ENCODE peak calls at places on chromosomes 5 and 9, in ten cellular contexts. One of them, this sample, is unnamed.

GRCh38 chr5:171770153-171770552 is 15.5 kb upstream of the SMIM23 start:
- DNase-seq in thyroid gland: no peak
- DNase-seq in lower leg skin: no peak
- DNase-seq in stimulated activated CD8-positive, alpha-beta memory T cell treated with anti-CD3 and anti-CD28 coated beads, Interleukin-2, amount 100 ng/mL, for 48 hours: no peak
- DNase-seq in SK-MEL-5: peak
- DNase-seq in H7: peak
- DNase-seq in stimulated activated CD4-positive, alpha-beta T cell treated with anti-CD3 and anti-CD28 coated beads, Interleukin-2, amount 100 ng/mL, for 24 hours: no peak
- DNase-seq in HEK293T: no peak
- DNase-seq in ascending aorta: no peak
- DNase-seq in 8988T: no peak
- DNase-seq in this sample: no peak

GRCh38 chr5:54644226-54644625 is 126.7 kb downstream of the SNX18 start:
- DNase-seq in thyroid gland: no peak
- DNase-seq in lower leg skin: no peak
- DNase-seq in stimulated activated CD8-positive, alpha-beta memory T cell treated with anti-CD3 and anti-CD28 coated beads, Interleukin-2, amount 100 ng/mL, for 48 hours: no peak
- DNase-seq in SK-MEL-5: no peak
- DNase-seq in H7: no peak
- DNase-seq in stimulated activated CD4-positive, alpha-beta T cell treated with anti-CD3 and anti-CD28 coated beads, Interleukin-2, amount 100 ng/mL, for 24 hours: no peak
- DNase-seq in HEK293T: no peak
- DNase-seq in ascending aorta: no peak
- DNase-seq in 8988T: no peak
- DNase-seq in this sample: no peak

GRCh38 chr9:87076825-87077224 is 129.5 kb upstream of the GAS1 start:
- DNase-seq in thyroid gland: no peak
- DNase-seq in lower leg skin: no peak
- DNase-seq in stimulated activated CD8-positive, alpha-beta memory T cell treated with anti-CD3 and anti-CD28 coated beads, Interleukin-2, amount 100 ng/mL, for 48 hours: no peak
- DNase-seq in SK-MEL-5: no peak
- DNase-seq in H7: no peak
- DNase-seq in stimulated activated CD4-positive, alpha-beta T cell treated with anti-CD3 and anti-CD28 coated beads, Interleukin-2, amount 100 ng/mL, for 24 hours: no peak
- DNase-seq in HEK293T: no peak
- DNase-seq in ascending aorta: no peak
- DNase-seq in 8988T: no peak
- DNase-seq in this sample: no peak

GRCh38 chr5:113293068-113293571 is 141.7 kb downstream of the TSSK1B start:
- DNase-seq in thyroid gland: no peak
- DNase-seq in lower leg skin: no peak
- DNase-seq in stimulated activated CD8-positive, alpha-beta memory T cell treated with anti-CD3 and anti-CD28 coated beads, Interleukin-2, amount 100 ng/mL, for 48 hours: no peak
- DNase-seq in SK-MEL-5: no peak
- DNase-seq in H7: peak
- DNase-seq in stimulated activated CD4-positive, alpha-beta T cell treated with anti-CD3 and anti-CD28 coated beads, Interleukin-2, amount 100 ng/mL, for 24 hours: no peak
- DNase-seq in HEK293T: no peak
- DNase-seq in ascending aorta: no peak
- DNase-seq in 8988T: no peak
- DNase-seq in this sample: no peak

GRCh38 chr9:121085661-121086060 is 10.9 kb downstream of the CNTRL start:
- DNase-seq in thyroid gland: no peak
- DNase-seq in lower leg skin: no peak
- DNase-seq in stimulated activated CD8-positive, alpha-beta memory T cell treated with anti-CD3 and anti-CD28 coated beads, Interleukin-2, amount 100 ng/mL, for 48 hours: no peak
- DNase-seq in SK-MEL-5: no peak
- DNase-seq in H7: no peak
- DNase-seq in stimulated activated CD4-positive, alpha-beta T cell treated with anti-CD3 and anti-CD28 coated beads, Interleukin-2, amount 100 ng/mL, for 24 hours: no peak
- DNase-seq in HEK293T: no peak
- DNase-seq in ascending aorta: no peak
- DNase-seq in 8988T: no peak
- DNase-seq in this sample: no peak

GRCh38 chr9:82882744-82883143 is 180.2 kb downstream of the RASEF start:
- DNase-seq in thyroid gland: no peak
- DNase-seq in lower leg skin: no peak
- DNase-seq in stimulated activated CD8-positive, alpha-beta memory T cell treated with anti-CD3 and anti-CD28 coated beads, Interleukin-2, amount 100 ng/mL, for 48 hours: no peak
- DNase-seq in SK-MEL-5: no peak
- DNase-seq in H7: no peak
- DNase-seq in stimulated activated CD4-positive, alpha-beta T cell treated with anti-CD3 and anti-CD28 coated beads, Interleukin-2, amount 100 ng/mL, for 24 hours: no peak
- DNase-seq in HEK293T: no peak
- DNase-seq in ascending aorta: no peak
- DNase-seq in 8988T: no peak
- DNase-seq in this sample: no peak

GRCh38 chr9:113215142-113215541 is 5.9 kb downstream of the FKBP15 start:
- DNase-seq in thyroid gland: no peak
- DNase-seq in lower leg skin: no peak
- DNase-seq in stimulated activated CD8-positive, alpha-beta memory T cell treated with anti-CD3 and anti-CD28 coated beads, Interleukin-2, amount 100 ng/mL, for 48 hours: no peak
- DNase-seq in SK-MEL-5: peak
- DNase-seq in H7: no peak
- DNase-seq in stimulated activated CD4-positive, alpha-beta T cell treated with anti-CD3 and anti-CD28 coated beads, Interleukin-2, amount 100 ng/mL, for 24 hours: no peak
- DNase-seq in HEK293T: no peak
- DNase-seq in ascending aorta: no peak
- DNase-seq in 8988T: no peak
- DNase-seq in this sample: no peak

GRCh38 chr5:174300941-174301761 is 255.6 kb downstream of the NSG2 start:
- DNase-seq in thyroid gland: peak
- DNase-seq in lower leg skin: no peak
- DNase-seq in stimulated activated CD8-positive, alpha-beta memory T cell treated with anti-CD3 and anti-CD28 coated beads, Interleukin-2, amount 100 ng/mL, for 48 hours: no peak
- DNase-seq in SK-MEL-5: no peak
- DNase-seq in H7: no peak
- DNase-seq in stimulated activated CD4-positive, alpha-beta T cell treated with anti-CD3 and anti-CD28 coated beads, Interleukin-2, amount 100 ng/mL, for 24 hours: no peak
- DNase-seq in HEK293T: no peak
- DNase-seq in ascending aorta: no peak
- DNase-seq in 8988T: no peak
- DNase-seq in this sample: no peak

GRCh38 chr5:172901788-172902496 is 57.3 kb upstream of the RPL26L1 start:
- DNase-seq in thyroid gland: peak
- DNase-seq in lower leg skin: no peak
- DNase-seq in stimulated activated CD8-positive, alpha-beta memory T cell treated with anti-CD3 and anti-CD28 coated beads, Interleukin-2, amount 100 ng/mL, for 48 hours: no peak
- DNase-seq in SK-MEL-5: no peak
- DNase-seq in H7: no peak
- DNase-seq in stimulated activated CD4-positive, alpha-beta T cell treated with anti-CD3 and anti-CD28 coated beads, Interleukin-2, amount 100 ng/mL, for 24 hours: no peak
- DNase-seq in HEK293T: no peak
- DNase-seq in ascending aorta: no peak
- DNase-seq in 8988T: no peak
- DNase-seq in this sample: no peak

GRCh38 chr5:32586251-32586642 is 890 bp downstream of the SUB1 start:
- DNase-seq in thyroid gland: no peak
- DNase-seq in lower leg skin: no peak
- DNase-seq in stimulated activated CD8-positive, alpha-beta memory T cell treated with anti-CD3 and anti-CD28 coated beads, Interleukin-2, amount 100 ng/mL, for 48 hours: no peak
- DNase-seq in SK-MEL-5: no peak
- DNase-seq in H7: no peak
- DNase-seq in stimulated activated CD4-positive, alpha-beta T cell treated with anti-CD3 and anti-CD28 coated beads, Interleukin-2, amount 100 ng/mL, for 24 hours: peak
- DNase-seq in HEK293T: no peak
- DNase-seq in ascending aorta: no peak
- DNase-seq in 8988T: no peak
- DNase-seq in this sample: no peak

GRCh38 chr9:110641350-110641749 is 27.2 kb upstream of the MUSK start:
- DNase-seq in thyroid gland: no peak
- DNase-seq in lower leg skin: no peak
- DNase-seq in stimulated activated CD8-positive, alpha-beta memory T cell treated with anti-CD3 and anti-CD28 coated beads, Interleukin-2, amount 100 ng/mL, for 48 hours: no peak
- DNase-seq in SK-MEL-5: no peak
- DNase-seq in H7: no peak
- DNase-seq in stimulated activated CD4-positive, alpha-beta T cell treated with anti-CD3 and anti-CD28 coated beads, Interleukin-2, amount 100 ng/mL, for 24 hours: no peak
- DNase-seq in HEK293T: no peak
- DNase-seq in ascending aorta: no peak
- DNase-seq in 8988T: no peak
- DNase-seq in this sample: no peak

GRCh38 chr5:122498163-122498562 is 186.1 kb downstream of the SNCAIP start:
- DNase-seq in thyroid gland: no peak
- DNase-seq in lower leg skin: no peak
- DNase-seq in stimulated activated CD8-positive, alpha-beta memory T cell treated with anti-CD3 and anti-CD28 coated beads, Interleukin-2, amount 100 ng/mL, for 48 hours: no peak
- DNase-seq in SK-MEL-5: no peak
- DNase-seq in H7: peak
- DNase-seq in stimulated activated CD4-positive, alpha-beta T cell treated with anti-CD3 and anti-CD28 coated beads, Interleukin-2, amount 100 ng/mL, for 24 hours: no peak
- DNase-seq in HEK293T: peak
- DNase-seq in ascending aorta: no peak
- DNase-seq in 8988T: no peak
- DNase-seq in this sample: no peak

GRCh38 chr5:133789428-133789827 is 177.1 kb upstream of the FSTL4 start:
- DNase-seq in thyroid gland: no peak
- DNase-seq in lower leg skin: no peak
- DNase-seq in stimulated activated CD8-positive, alpha-beta memory T cell treated with anti-CD3 and anti-CD28 coated beads, Interleukin-2, amount 100 ng/mL, for 48 hours: no peak
- DNase-seq in SK-MEL-5: no peak
- DNase-seq in H7: no peak
- DNase-seq in stimulated activated CD4-positive, alpha-beta T cell treated with anti-CD3 and anti-CD28 coated beads, Interleukin-2, amount 100 ng/mL, for 24 hours: no peak
- DNase-seq in HEK293T: no peak
- DNase-seq in ascending aorta: no peak
- DNase-seq in 8988T: no peak
- DNase-seq in this sample: no peak

GRCh38 chr5:14234204-14234603 is 91.1 kb downstream of the TRIO start:
- DNase-seq in thyroid gland: no peak
- DNase-seq in lower leg skin: no peak
- DNase-seq in stimulated activated CD8-positive, alpha-beta memory T cell treated with anti-CD3 and anti-CD28 coated beads, Interleukin-2, amount 100 ng/mL, for 48 hours: no peak
- DNase-seq in SK-MEL-5: no peak
- DNase-seq in H7: no peak
- DNase-seq in stimulated activated CD4-positive, alpha-beta T cell treated with anti-CD3 and anti-CD28 coated beads, Interleukin-2, amount 100 ng/mL, for 24 hours: no peak
- DNase-seq in HEK293T: no peak
- DNase-seq in ascending aorta: no peak
- DNase-seq in 8988T: no peak
- DNase-seq in this sample: no peak

GRCh38 chr5:108148715-108149139 is 233.2 kb downstream of the FBXL17 start:
- DNase-seq in thyroid gland: no peak
- DNase-seq in lower leg skin: no peak
- DNase-seq in stimulated activated CD8-positive, alpha-beta memory T cell treated with anti-CD3 and anti-CD28 coated beads, Interleukin-2, amount 100 ng/mL, for 48 hours: no peak
- DNase-seq in SK-MEL-5: peak
- DNase-seq in H7: peak
- DNase-seq in stimulated activated CD4-positive, alpha-beta T cell treated with anti-CD3 and anti-CD28 coated beads, Interleukin-2, amount 100 ng/mL, for 24 hours: no peak
- DNase-seq in HEK293T: peak
- DNase-seq in ascending aorta: no peak
- DNase-seq in 8988T: no peak
- DNase-seq in this sample: no peak

GRCh38 chr5:148828461-148829247 is 2.2 kb downstream of the ADRB2 start:
- DNase-seq in thyroid gland: no peak
- DNase-seq in lower leg skin: no peak
- DNase-seq in stimulated activated CD8-positive, alpha-beta memory T cell treated with anti-CD3 and anti-CD28 coated beads, Interleukin-2, amount 100 ng/mL, for 48 hours: no peak
- DNase-seq in SK-MEL-5: no peak
- DNase-seq in H7: no peak
- DNase-seq in stimulated activated CD4-positive, alpha-beta T cell treated with anti-CD3 and anti-CD28 coated beads, Interleukin-2, amount 100 ng/mL, for 24 hours: no peak
- DNase-seq in HEK293T: no peak
- DNase-seq in ascending aorta: no peak
- DNase-seq in 8988T: no peak
- DNase-seq in this sample: no peak

GRCh38 chr5:168073311-168073710 is 218.1 kb upstream of the WWC1 start:
- DNase-seq in thyroid gland: no peak
- DNase-seq in lower leg skin: no peak
- DNase-seq in stimulated activated CD8-positive, alpha-beta memory T cell treated with anti-CD3 and anti-CD28 coated beads, Interleukin-2, amount 100 ng/mL, for 48 hours: no peak
- DNase-seq in SK-MEL-5: no peak
- DNase-seq in H7: no peak
- DNase-seq in stimulated activated CD4-positive, alpha-beta T cell treated with anti-CD3 and anti-CD28 coated beads, Interleukin-2, amount 100 ng/mL, for 24 hours: no peak
- DNase-seq in HEK293T: no peak
- DNase-seq in ascending aorta: no peak
- DNase-seq in 8988T: no peak
- DNase-seq in this sample: no peak

GRCh38 chr5:98105651-98106050 is 667.8 kb upstream of the RGMB start:
- DNase-seq in thyroid gland: no peak
- DNase-seq in lower leg skin: no peak
- DNase-seq in stimulated activated CD8-positive, alpha-beta memory T cell treated with anti-CD3 and anti-CD28 coated beads, Interleukin-2, amount 100 ng/mL, for 48 hours: no peak
- DNase-seq in SK-MEL-5: no peak
- DNase-seq in H7: no peak
- DNase-seq in stimulated activated CD4-positive, alpha-beta T cell treated with anti-CD3 and anti-CD28 coated beads, Interleukin-2, amount 100 ng/mL, for 24 hours: no peak
- DNase-seq in HEK293T: no peak
- DNase-seq in ascending aorta: no peak
- DNase-seq in 8988T: no peak
- DNase-seq in this sample: no peak

GRCh38 chr9:33447404-33448158 is at the start of gene AQP3:
- DNase-seq in thyroid gland: peak
- DNase-seq in lower leg skin: peak
- DNase-seq in stimulated activated CD8-positive, alpha-beta memory T cell treated with anti-CD3 and anti-CD28 coated beads, Interleukin-2, amount 100 ng/mL, for 48 hours: no peak
- DNase-seq in SK-MEL-5: peak
- DNase-seq in H7: peak
- DNase-seq in stimulated activated CD4-positive, alpha-beta T cell treated with anti-CD3 and anti-CD28 coated beads, Interleukin-2, amount 100 ng/mL, for 24 hours: peak
- DNase-seq in HEK293T: peak
- DNase-seq in ascending aorta: peak
- DNase-seq in 8988T: peak
- DNase-seq in this sample: no peak

GRCh38 chr9:123102380-123103113 is 69.1 kb downstream of the GPR21 start:
- DNase-seq in thyroid gland: no peak
- DNase-seq in lower leg skin: no peak
- DNase-seq in stimulated activated CD8-positive, alpha-beta memory T cell treated with anti-CD3 and anti-CD28 coated beads, Interleukin-2, amount 100 ng/mL, for 48 hours: no peak
- DNase-seq in SK-MEL-5: peak
- DNase-seq in H7: no peak
- DNase-seq in stimulated activated CD4-positive, alpha-beta T cell treated with anti-CD3 and anti-CD28 coated beads, Interleukin-2, amount 100 ng/mL, for 24 hours: no peak
- DNase-seq in HEK293T: no peak
- DNase-seq in ascending aorta: no peak
- DNase-seq in 8988T: no peak
- DNase-seq in this sample: no peak

GRCh38 chr5:58999804-59000595 is 417.1 kb downstream of the RAB3C start:
- DNase-seq in thyroid gland: no peak
- DNase-seq in lower leg skin: no peak
- DNase-seq in stimulated activated CD8-positive, alpha-beta memory T cell treated with anti-CD3 and anti-CD28 coated beads, Interleukin-2, amount 100 ng/mL, for 48 hours: no peak
- DNase-seq in SK-MEL-5: no peak
- DNase-seq in H7: peak
- DNase-seq in stimulated activated CD4-positive, alpha-beta T cell treated with anti-CD3 and anti-CD28 coated beads, Interleukin-2, amount 100 ng/mL, for 24 hours: no peak
- DNase-seq in HEK293T: peak
- DNase-seq in ascending aorta: no peak
- DNase-seq in 8988T: no peak
- DNase-seq in this sample: no peak

GRCh38 chr9:109304350-109304749 is 16.5 kb downstream of the EPB41L4B start:
- DNase-seq in thyroid gland: no peak
- DNase-seq in lower leg skin: no peak
- DNase-seq in stimulated activated CD8-positive, alpha-beta memory T cell treated with anti-CD3 and anti-CD28 coated beads, Interleukin-2, amount 100 ng/mL, for 48 hours: no peak
- DNase-seq in SK-MEL-5: no peak
- DNase-seq in H7: no peak
- DNase-seq in stimulated activated CD4-positive, alpha-beta T cell treated with anti-CD3 and anti-CD28 coated beads, Interleukin-2, amount 100 ng/mL, for 24 hours: no peak
- DNase-seq in HEK293T: no peak
- DNase-seq in ascending aorta: no peak
- DNase-seq in 8988T: no peak
- DNase-seq in this sample: no peak

GRCh38 chr9:133144142-133144886 is 19.4 kb downstream of the GBGT1 start:
- DNase-seq in thyroid gland: peak
- DNase-seq in lower leg skin: no peak
- DNase-seq in stimulated activated CD8-positive, alpha-beta memory T cell treated with anti-CD3 and anti-CD28 coated beads, Interleukin-2, amount 100 ng/mL, for 48 hours: peak
- DNase-seq in SK-MEL-5: peak
- DNase-seq in H7: peak
- DNase-seq in stimulated activated CD4-positive, alpha-beta T cell treated with anti-CD3 and anti-CD28 coated beads, Interleukin-2, amount 100 ng/mL, for 24 hours: peak
- DNase-seq in HEK293T: peak
- DNase-seq in ascending aorta: peak
- DNase-seq in 8988T: peak
- DNase-seq in this sample: peak

GRCh38 chr9:123637940-123638634 is 282.1 kb downstream of the CRB2 start:
- DNase-seq in thyroid gland: no peak
- DNase-seq in lower leg skin: no peak
- DNase-seq in stimulated activated CD8-positive, alpha-beta memory T cell treated with anti-CD3 and anti-CD28 coated beads, Interleukin-2, amount 100 ng/mL, for 48 hours: no peak
- DNase-seq in SK-MEL-5: peak
- DNase-seq in H7: no peak
- DNase-seq in stimulated activated CD4-positive, alpha-beta T cell treated with anti-CD3 and anti-CD28 coated beads, Interleukin-2, amount 100 ng/mL, for 24 hours: no peak
- DNase-seq in HEK293T: no peak
- DNase-seq in ascending aorta: no peak
- DNase-seq in 8988T: no peak
- DNase-seq in this sample: no peak

GRCh38 chr5:61279725-61280124 is 52.3 kb upstream of the ZSWIM6 start:
- DNase-seq in thyroid gland: no peak
- DNase-seq in lower leg skin: no peak
- DNase-seq in stimulated activated CD8-positive, alpha-beta memory T cell treated with anti-CD3 and anti-CD28 coated beads, Interleukin-2, amount 100 ng/mL, for 48 hours: no peak
- DNase-seq in SK-MEL-5: no peak
- DNase-seq in H7: no peak
- DNase-seq in stimulated activated CD4-positive, alpha-beta T cell treated with anti-CD3 and anti-CD28 coated beads, Interleukin-2, amount 100 ng/mL, for 24 hours: no peak
- DNase-seq in HEK293T: no peak
- DNase-seq in ascending aorta: no peak
- DNase-seq in 8988T: no peak
- DNase-seq in this sample: no peak

GRCh38 chr5:62312036-62312435 is 6.0 kb downstream of the KIF2A start:
- DNase-seq in thyroid gland: no peak
- DNase-seq in lower leg skin: no peak
- DNase-seq in stimulated activated CD8-positive, alpha-beta memory T cell treated with anti-CD3 and anti-CD28 coated beads, Interleukin-2, amount 100 ng/mL, for 48 hours: no peak
- DNase-seq in SK-MEL-5: no peak
- DNase-seq in H7: no peak
- DNase-seq in stimulated activated CD4-positive, alpha-beta T cell treated with anti-CD3 and anti-CD28 coated beads, Interleukin-2, amount 100 ng/mL, for 24 hours: no peak
- DNase-seq in HEK293T: no peak
- DNase-seq in ascending aorta: no peak
- DNase-seq in 8988T: no peak
- DNase-seq in this sample: no peak

GRCh38 chr9:27549196-27549737 is 19.7 kb upstream of the MOB3B start:
- DNase-seq in thyroid gland: no peak
- DNase-seq in lower leg skin: no peak
- DNase-seq in stimulated activated CD8-positive, alpha-beta memory T cell treated with anti-CD3 and anti-CD28 coated beads, Interleukin-2, amount 100 ng/mL, for 48 hours: no peak
- DNase-seq in SK-MEL-5: no peak
- DNase-seq in H7: no peak
- DNase-seq in stimulated activated CD4-positive, alpha-beta T cell treated with anti-CD3 and anti-CD28 coated beads, Interleukin-2, amount 100 ng/mL, for 24 hours: no peak
- DNase-seq in HEK293T: no peak
- DNase-seq in ascending aorta: no peak
- DNase-seq in 8988T: no peak
- DNase-seq in this sample: no peak

GRCh38 chr9:94870793-94871558 is 144.5 kb downstream of the AOPEP start:
- DNase-seq in thyroid gland: peak
- DNase-seq in lower leg skin: peak
- DNase-seq in stimulated activated CD8-positive, alpha-beta memory T cell treated with anti-CD3 and anti-CD28 coated beads, Interleukin-2, amount 100 ng/mL, for 48 hours: no peak
- DNase-seq in SK-MEL-5: no peak
- DNase-seq in H7: no peak
- DNase-seq in stimulated activated CD4-positive, alpha-beta T cell treated with anti-CD3 and anti-CD28 coated beads, Interleukin-2, amount 100 ng/mL, for 24 hours: no peak
- DNase-seq in HEK293T: no peak
- DNase-seq in ascending aorta: no peak
- DNase-seq in 8988T: no peak
- DNase-seq in this sample: no peak